ENCODE peak calls at places on chromosome 1, in five cellular contexts. C, V, P, K and W are unnamed samples.
A peak's percentile ranks its signal among the peaks of the same experiment; 100 is the strongest.

GRCh38 chr1:165543651-165544452 is at the start of gene LRRC52:
- DNase-seq in V (no peak), C (no peak), P (no peak), K (no peak), W (no peak)

GRCh38 chr1:38609166-38609880 is 250.2 kb downstream of the RRAGC start:
- DNase-seq in K (no peak), P (no peak), V (no peak), C (no peak), W (no peak)

GRCh38 chr1:199932462-199932861 is 95.0 kb upstream of the NR5A2 start:
- DNase-seq in C (no peak), K (no peak), V (no peak), P (no peak), W (no peak)

GRCh38 chr1:151988405-151988851 is 5.2 kb downstream of the S100A10 start:
- DNase-seq in P (peak; percentile 74), C (no peak), V (peak; percentile 16), K (peak; percentile 67), W (no peak)

GRCh38 chr1:26317612-26318337 is at the start of gene CD52:
- DNase-seq in K (no peak), P (no peak), V (peak; percentile 62), C (no peak), W (no peak)

GRCh38 chr1:154353460-154353904 is 28.2 kb downstream of the ATP8B2 start:
- DNase-seq in C (no peak), V (peak; percentile 65), K (no peak), P (peak; percentile 54), W (peak; percentile 45)

GRCh38 chr1:87684194-87684593 is 355.5 kb downstream of the LMO4 start:
- DNase-seq in P (peak; percentile 57), V (no peak), C (peak; percentile 14), K (no peak), W (no peak)

GRCh38 chr1:174408142-174408541 is 39.6 kb upstream of the GPR52 start:
- DNase-seq in V (no peak), P (peak; percentile 19), C (no peak), K (no peak), W (no peak)

GRCh38 chr1:30345525-30346145 is 377.8 kb downstream of the MATN1 start:
- DNase-seq in K (no peak), C (no peak), P (no peak), V (no peak), W (no peak)

GRCh38 chr1:29145739-29146437 is 22.2 kb upstream of the TMEM200B start:
- DNase-seq in K (peak; percentile 19), V (no peak), P (peak; percentile 95), C (no peak), W (no peak)

GRCh38 chr1:45864124-45864721 is 60.8 kb downstream of the MAST2 start:
- DNase-seq in C (no peak), P (no peak), K (no peak), V (no peak), W (no peak)

GRCh38 chr1:109975718-109976117 is 8.8 kb upstream of the AHCYL1 start:
- DNase-seq in C (no peak), P (peak; percentile 85), K (no peak), V (no peak), W (peak; percentile 57)

GRCh38 chr1:209594440-209594839 is 10.9 kb downstream of the CAMK1G start:
- DNase-seq in V (no peak), C (no peak), K (no peak), P (no peak), W (no peak)

GRCh38 chr1:55974714-55975441 is 604.5 kb downstream of the PLPP3 start:
- DNase-seq in V (no peak), C (no peak), K (no peak), P (peak; percentile 76), W (no peak)

GRCh38 chr1:71154454-71154853 is 73.6 kb upstream of the ZRANB2 start:
- DNase-seq in C (no peak), K (no peak), V (no peak), P (no peak), W (no peak)

GRCh38 chr1:220170836-220171526 is 77.0 kb downstream of the IARS2 start:
- DNase-seq in C (no peak), V (no peak), K (no peak), P (peak; percentile 39), W (no peak)

GRCh38 chr1:228077565-228078330 is 4.8 kb upstream of the ARF1 start:
- DNase-seq in P (no peak), V (no peak), K (no peak), C (peak; percentile 8), W (no peak)

GRCh38 chr1:99645199-99645598 is 714 bp upstream of the PALMD start:
- DNase-seq in K (peak; percentile 10), C (peak; percentile 20), P (peak; percentile 30), V (peak; percentile 8), W (peak; percentile 32)

GRCh38 chr1:214506972-214507431 is 44.4 kb downstream of the PTPN14 start:
- DNase-seq in C (no peak), K (peak; percentile 70), P (no peak), V (no peak), W (no peak)

GRCh38 chr1:199353906-199354305 is 673.6 kb upstream of the NR5A2 start:
- DNase-seq in C (no peak), P (no peak), V (no peak), K (no peak), W (no peak)

GRCh38 chr1:165288301-165289120 is 68.0 kb downstream of the LMX1A start:
- DNase-seq in P (no peak), K (peak; percentile 11), C (no peak), V (peak; percentile 29), W (no peak)

GRCh38 chr1:32701951-32702598 is 495 bp downstream of the SYNC start:
- DNase-seq in C (peak; percentile 44), V (no peak), K (no peak), P (peak; percentile 33), W (no peak)

GRCh38 chr1:228094432-228095016 is 8.6 kb downstream of the C1orf35 start:
- DNase-seq in V (peak; percentile 20), C (no peak), K (no peak), P (no peak), W (no peak)

GRCh38 chr1:12148160-12148957 is 18.4 kb upstream of the TNFRSF1B start:
- DNase-seq in P (peak; percentile 76), C (no peak), K (no peak), V (peak; percentile 47), W (no peak)

GRCh38 chr1:107480548-107480947 is 339.7 kb downstream of the NTNG1 start:
- DNase-seq in K (no peak), C (peak; percentile 14), V (no peak), P (no peak), W (no peak)

GRCh38 chr1:228417471-228418203 is 976 bp upstream of the TRIM17 start:
- DNase-seq in K (no peak), P (no peak), C (no peak), V (no peak), W (no peak)

GRCh38 chr1:200372095-200372884 is 37.5 kb downstream of the ZNF281 start:
- DNase-seq in K (peak; percentile 85), P (peak; percentile 88), C (no peak), V (no peak), W (peak; percentile 37)

DNA sequence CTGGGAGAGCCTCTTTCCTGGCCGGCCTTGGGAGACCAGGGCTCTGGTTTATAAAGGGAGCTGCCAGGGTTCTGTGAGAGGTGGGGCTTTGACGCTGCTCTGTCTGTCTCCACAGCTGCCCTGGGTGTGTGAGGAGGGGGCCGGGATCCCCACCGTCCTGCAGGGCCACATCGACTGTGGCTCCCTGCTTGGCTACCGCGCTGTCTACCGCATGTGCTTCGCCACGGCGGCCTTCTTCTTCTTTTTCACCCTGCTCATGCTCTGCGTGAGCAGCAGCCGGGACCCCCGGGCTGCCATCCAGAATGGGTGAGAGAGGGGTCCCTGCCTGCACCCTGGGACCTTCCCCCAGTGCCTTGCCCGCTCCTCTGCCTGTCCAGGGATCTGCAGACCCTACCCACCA is 11.6 kb downstream of the SERINC2 start:
- DNase-seq in P (no peak), K (no peak), C (no peak), V (no peak), W (no peak)
- TF ChIP-seq POLR2A in P (no peak), K (no peak), C (no peak), V (no peak), W (no peak)

GRCh38 chr1:17704176-17704575 is 51.0 kb upstream of the ACTL8 start:
- DNase-seq in K (no peak), C (no peak), V (no peak), P (no peak), W (no peak)

GRCh38 chr1:17696417-17697301 is 58.5 kb upstream of the ACTL8 start:
- DNase-seq in K (peak; percentile 38), C (peak; percentile 37), P (peak; percentile 74), V (no peak), W (peak; percentile 71)

GRCh38 chr1:17700363-17700762 is 54.8 kb upstream of the ACTL8 start:
- DNase-seq in P (no peak), K (no peak), C (no peak), V (no peak), W (no peak)

GRCh38 chr1:17700981-17701870 is 53.9 kb upstream of the ACTL8 start:
- DNase-seq in V (no peak), K (no peak), C (no peak), P (no peak), W (no peak)
- TF ChIP-seq POLR2A in V (no peak), K (no peak), C (no peak), P (no peak), W (no peak)

DNA sequence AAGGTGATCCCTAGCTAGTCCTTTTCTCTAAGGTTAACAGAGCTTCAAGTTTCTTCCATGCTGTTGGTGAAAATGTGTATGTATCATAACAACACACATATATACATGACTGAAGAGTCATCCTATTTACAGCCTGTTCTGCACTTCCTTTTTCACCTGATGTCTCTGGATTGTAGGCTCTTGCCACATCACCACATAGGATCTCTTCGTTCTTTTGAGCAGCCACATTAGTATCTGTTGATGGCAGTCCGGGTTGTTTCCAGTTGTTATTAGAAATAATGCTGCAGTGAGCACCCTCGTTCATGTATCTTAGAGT is 19.7 kb downstream of the MRPL37 start:
- DNase-seq in K (no peak), V (peak; percentile 66), P (peak; percentile 40), C (no peak), W (no peak)
- TF ChIP-seq POLR2A in K (no peak), V (no peak), P (no peak), C (no peak), W (no peak)

GRCh38 chr1:18900303-18900841 is 2.0 kb downstream of the ALDH4A1 start:
- DNase-seq in P (peak; percentile 60), V (no peak), C (no peak), K (no peak), W (no peak)

GRCh38 chr1:18903313-18903671 is 937 bp upstream of the ALDH4A1 start:
- DNase-seq in P (no peak), K (no peak), C (no peak), V (no peak), W (no peak)

GRCh38 chr1:18902523-18903312 is at the start of gene ALDH4A1:
- DNase-seq in V (peak; percentile 98), K (peak; percentile 99), C (peak; percentile 98), P (peak; percentile 98), W (peak; percentile 97)

GRCh38 chr1:18901147-18901951 is 1.0 kb downstream of the ALDH4A1 start:
- DNase-seq in C (no peak), V (peak; percentile 34), K (no peak), P (no peak), W (no peak)

DNA sequence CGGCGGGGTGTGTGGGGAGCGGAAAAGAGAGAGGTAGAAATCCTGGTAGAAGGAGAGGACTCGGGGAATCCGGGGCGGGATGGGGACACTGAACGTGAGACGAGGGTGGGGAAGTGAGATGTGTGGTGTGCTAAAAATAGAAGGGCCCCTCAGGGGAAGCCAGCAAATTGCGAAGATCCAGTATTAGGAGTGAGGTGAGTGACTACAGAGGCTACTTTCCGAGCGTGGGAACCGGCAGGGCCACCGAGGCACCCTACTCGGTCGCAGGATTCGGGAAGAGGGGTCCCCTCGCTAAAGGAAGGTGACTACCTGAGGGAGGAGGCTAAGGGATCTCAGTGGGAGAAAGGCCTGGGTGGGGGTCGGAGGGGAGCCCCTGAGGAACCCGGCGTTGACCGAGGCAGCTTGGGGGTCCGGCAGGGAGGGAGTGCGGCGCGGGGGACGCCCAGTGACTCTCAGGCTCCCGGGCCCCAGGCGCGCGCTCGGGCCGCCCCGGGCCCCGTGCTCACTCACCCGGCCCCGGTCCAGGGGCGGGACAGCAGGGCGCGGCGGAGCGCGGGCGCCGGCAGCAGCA is 318 bp downstream of the ALDH4A1 start:
- DNase-seq in V (peak; percentile 43), C (peak; percentile 34), K (no peak), P (no peak), W (no peak)
- TF ChIP-seq POLR2A in V (no peak), C (peak; percentile 44), K (no peak), P (peak; percentile 65), W (no peak)